ENCODE peak calls at places on chromosomes 13 and 19, in five cellular contexts. One of them, this sample, is unnamed.

GRCh38 chr13:46010148-46010547 is 42.4 kb downstream of the ZC3H13 start:
- DNase-seq in PC-3: no peak
- DNase-seq in GM23338: peak
- DNase-seq in SK-N-SH: peak
- DNase-seq in neural progenitor cell: peak
- DNase-seq in this sample: no peak

GRCh38 chr19:55370305-55370988 is at the start of gene IL11:
- DNase-seq in GM23338: no peak
- DNase-seq in PC-3: peak
- DNase-seq in neural progenitor cell: peak
- DNase-seq in SK-N-SH: no peak
- DNase-seq in this sample: no peak

GRCh38 chr19:32041681-32042292 is 303.6 kb upstream of the ZNF507 start:
- DNase-seq in GM23338: peak
- DNase-seq in PC-3: no peak
- DNase-seq in SK-N-SH: peak
- DNase-seq in neural progenitor cell: peak
- DNase-seq in this sample: peak

GRCh38 chr19:34834513-34834912 is 61.5 kb upstream of the ZNF599 start:
- DNase-seq in neural progenitor cell: no peak
- DNase-seq in SK-N-SH: no peak
- DNase-seq in PC-3: no peak
- DNase-seq in GM23338: no peak
- DNase-seq in this sample: no peak

GRCh38 chr13:99199541-99200432 is 867 bp upstream of the UBAC2 start:
- DNase-seq in neural progenitor cell: no peak
- DNase-seq in GM23338: no peak
- DNase-seq in PC-3: no peak
- DNase-seq in SK-N-SH: no peak
- DNase-seq in this sample: no peak

GRCh38 chr19:5078666-5079409 is 109.9 kb downstream of the KDM4B start:
- DNase-seq in SK-N-SH: no peak
- DNase-seq in neural progenitor cell: no peak
- DNase-seq in PC-3: no peak
- DNase-seq in GM23338: no peak
- DNase-seq in this sample: no peak

GRCh38 chr19:7522923-7523667 is 671 bp downstream of the MCOLN1 start:
- DNase-seq in GM23338: no peak
- DNase-seq in SK-N-SH: peak
- DNase-seq in PC-3: peak
- DNase-seq in neural progenitor cell: peak
- DNase-seq in this sample: no peak

GRCh38 chr13:105538346-105538745 is 997.1 kb downstream of the EFNB2 start:
- DNase-seq in GM23338: peak
- DNase-seq in PC-3: no peak
- DNase-seq in SK-N-SH: no peak
- DNase-seq in neural progenitor cell: peak
- DNase-seq in this sample: no peak

GRCh38 chr19:44653977-44654784 is 10.5 kb downstream of the PVR start:
- DNase-seq in GM23338: peak
- DNase-seq in PC-3: peak
- DNase-seq in SK-N-SH: no peak
- DNase-seq in neural progenitor cell: peak
- DNase-seq in this sample: peak

GRCh38 chr13:51760592-51760991 is 43.4 kb downstream of the DHRS12 start:
- DNase-seq in SK-N-SH: no peak
- DNase-seq in neural progenitor cell: no peak
- DNase-seq in PC-3: no peak
- DNase-seq in GM23338: no peak
- DNase-seq in this sample: no peak

GRCh38 chr19:31451686-31452325 is 102.6 kb upstream of the TSHZ3 start:
- DNase-seq in PC-3: peak
- DNase-seq in neural progenitor cell: no peak
- DNase-seq in GM23338: no peak
- DNase-seq in SK-N-SH: no peak
- DNase-seq in this sample: no peak

GRCh38 chr19:10339380-10339960 is at the start of gene ICAM3:
- DNase-seq in GM23338: no peak
- DNase-seq in PC-3: no peak
- DNase-seq in SK-N-SH: no peak
- DNase-seq in neural progenitor cell: no peak
- DNase-seq in this sample: peak

GRCh38 chr13:67230243-67230773 is at the start of gene PCDH9:
- DNase-seq in PC-3: peak
- DNase-seq in neural progenitor cell: peak
- DNase-seq in GM23338: peak
- DNase-seq in SK-N-SH: peak
- DNase-seq in this sample: peak

GRCh38 chr13:73167046-73167820 is 108.4 kb downstream of the KLF5 start:
- DNase-seq in GM23338: no peak
- DNase-seq in SK-N-SH: no peak
- DNase-seq in neural progenitor cell: no peak
- DNase-seq in PC-3: peak
- DNase-seq in this sample: no peak

GRCh38 chr13:74017301-74018092 is 116.7 kb downstream of the KLF12 start:
- DNase-seq in PC-3: no peak
- DNase-seq in SK-N-SH: peak
- DNase-seq in neural progenitor cell: no peak
- DNase-seq in GM23338: no peak
- DNase-seq in this sample: no peak

GRCh38 chr19:38942471-38943181 is 11.9 kb downstream of the MRPS12 start:
- DNase-seq in PC-3: no peak
- DNase-seq in SK-N-SH: no peak
- DNase-seq in GM23338: no peak
- DNase-seq in neural progenitor cell: no peak
- DNase-seq in this sample: no peak

GRCh38 chr13:97561182-97561581 is 127.2 kb downstream of the RAP2A start:
- DNase-seq in neural progenitor cell: no peak
- DNase-seq in GM23338: no peak
- DNase-seq in SK-N-SH: no peak
- DNase-seq in PC-3: no peak
- DNase-seq in this sample: no peak

GRCh38 chr19:50492303-50493052 is 15.8 kb upstream of the GARIN5A start:
- DNase-seq in SK-N-SH: peak
- DNase-seq in neural progenitor cell: peak
- DNase-seq in GM23338: no peak
- DNase-seq in PC-3: peak
- DNase-seq in this sample: no peak

GRCh38 chr13:101053694-101054093 is 362.6 kb downstream of the NALCN start:
- DNase-seq in SK-N-SH: no peak
- DNase-seq in GM23338: no peak
- DNase-seq in neural progenitor cell: no peak
- DNase-seq in PC-3: no peak
- DNase-seq in this sample: no peak

GRCh38 chr19:5881543-5882299 is 11.4 kb upstream of the FUT5 start:
- DNase-seq in neural progenitor cell: no peak
- DNase-seq in SK-N-SH: no peak
- DNase-seq in GM23338: no peak
- DNase-seq in PC-3: no peak
- DNase-seq in this sample: no peak

GRCh38 chr19:29851769-29852521 is 40.2 kb downstream of the CCNE1 start:
- DNase-seq in SK-N-SH: no peak
- DNase-seq in neural progenitor cell: no peak
- DNase-seq in PC-3: no peak
- DNase-seq in GM23338: no peak
- DNase-seq in this sample: no peak

GRCh38 chr19:32976223-32976805 is 4.3 kb downstream of the FAAP24 start:
- DNase-seq in SK-N-SH: peak
- DNase-seq in GM23338: peak
- DNase-seq in PC-3: peak
- DNase-seq in neural progenitor cell: peak
- DNase-seq in this sample: peak

GRCh38 chr19:6906559-6906958 is 19.2 kb downstream of the ADGRE1 start:
- DNase-seq in PC-3: no peak
- DNase-seq in SK-N-SH: no peak
- DNase-seq in GM23338: no peak
- DNase-seq in neural progenitor cell: no peak
- DNase-seq in this sample: no peak

GRCh38 chr19:2982983-2983350 is 5.6 kb downstream of the TLE6 start:
- DNase-seq in SK-N-SH: peak
- DNase-seq in PC-3: peak
- DNase-seq in GM23338: no peak
- DNase-seq in neural progenitor cell: peak
- DNase-seq in this sample: no peak

GRCh38 chr13:43665388-43665787 is 121.4 kb downstream of the ENOX1 start:
- DNase-seq in neural progenitor cell: no peak
- DNase-seq in SK-N-SH: peak
- DNase-seq in PC-3: no peak
- DNase-seq in GM23338: no peak
- DNase-seq in this sample: no peak

GRCh38 chr19:54316746-54317107 is 3.8 kb upstream of the LILRA5 start:
- DNase-seq in PC-3: no peak
- DNase-seq in GM23338: peak
- DNase-seq in neural progenitor cell: peak
- DNase-seq in SK-N-SH: no peak
- DNase-seq in this sample: peak

GRCh38 chr19:45097776-45098520 is 5.0 kb downstream of the PPP1R37 start:
- DNase-seq in PC-3: peak
- DNase-seq in neural progenitor cell: no peak
- DNase-seq in GM23338: no peak
- DNase-seq in SK-N-SH: no peak
- DNase-seq in this sample: no peak

GRCh38 chr13:23995283-23996073 is 98.2 kb upstream of the C1QTNF9B start:
- DNase-seq in GM23338: no peak
- DNase-seq in PC-3: no peak
- DNase-seq in SK-N-SH: no peak
- DNase-seq in neural progenitor cell: no peak
- DNase-seq in this sample: no peak

GRCh38 chr13:32139251-32139650 is 107.7 kb downstream of the FRY start:
- DNase-seq in PC-3: no peak
- DNase-seq in neural progenitor cell: no peak
- DNase-seq in GM23338: no peak
- DNase-seq in SK-N-SH: no peak
- DNase-seq in this sample: no peak

GRCh38 chr19:1275260-1275975 is at the start of gene FAM174C:
- DNase-seq in GM23338: peak
- DNase-seq in PC-3: peak
- DNase-seq in SK-N-SH: peak
- DNase-seq in neural progenitor cell: peak
- DNase-seq in this sample: peak

GRCh38 chr19:1277061-1277460 is 1.7 kb downstream of the FAM174C start:
- DNase-seq in neural progenitor cell: no peak
- DNase-seq in SK-N-SH: no peak
- DNase-seq in GM23338: no peak
- DNase-seq in PC-3: no peak
- DNase-seq in this sample: no peak

GRCh38 chr19:1276620-1277007 is 1.3 kb downstream of the FAM174C start:
- DNase-seq in SK-N-SH: no peak
- DNase-seq in neural progenitor cell: no peak
- DNase-seq in GM23338: no peak
- DNase-seq in PC-3: no peak
- DNase-seq in this sample: peak

GRCh38 chr19:1274852-1275259 is 474 bp upstream of the FAM174C start:
- DNase-seq in neural progenitor cell: peak
- DNase-seq in PC-3: no peak
- DNase-seq in GM23338: peak
- DNase-seq in SK-N-SH: peak
- DNase-seq in this sample: no peak

DNA sequence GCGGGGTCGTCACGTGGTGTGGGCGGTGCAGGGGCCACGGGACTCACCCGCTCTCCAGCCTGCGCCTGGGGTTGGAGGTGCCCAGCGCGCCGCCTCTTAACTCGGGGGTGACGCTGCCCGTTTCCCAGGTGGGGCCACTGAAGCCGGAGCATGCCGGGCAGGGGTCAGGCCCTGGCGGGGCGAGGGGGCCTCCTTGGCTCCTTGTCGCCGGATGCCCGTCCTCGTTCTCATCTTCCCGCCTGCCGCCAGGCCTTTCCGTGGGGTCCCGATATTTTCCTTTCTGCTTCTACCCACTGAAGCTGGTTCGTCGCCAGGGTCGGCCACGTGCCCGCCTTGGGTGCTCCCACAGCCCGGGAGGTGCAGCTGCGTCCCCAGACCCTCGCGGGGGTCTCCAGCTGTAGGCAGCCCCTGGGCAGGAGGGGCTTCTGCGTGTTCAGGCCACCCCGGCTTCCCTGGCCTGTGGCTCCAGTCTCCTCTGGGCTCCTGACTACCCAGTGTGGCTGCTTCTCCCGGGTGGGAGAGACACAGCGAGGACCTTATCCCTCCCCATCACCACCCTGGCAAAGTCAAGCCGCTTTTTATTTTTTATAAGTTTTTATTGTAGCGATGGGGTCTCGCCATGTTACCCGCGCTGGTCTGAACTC is 768 bp downstream of the FAM174C start:
- DNase-seq in GM23338: no peak
- DNase-seq in SK-N-SH: no peak
- DNase-seq in neural progenitor cell: no peak
- DNase-seq in PC-3: no peak
- DNase-seq in this sample: no peak
- H3K4me3 ChIP-seq in GM23338: peak
- H3K4me3 ChIP-seq in SK-N-SH: peak
- H3K4me3 ChIP-seq in neural progenitor cell: peak
- H3K4me3 ChIP-seq in PC-3: peak
- H3K4me3 ChIP-seq in this sample: peak

DNA sequence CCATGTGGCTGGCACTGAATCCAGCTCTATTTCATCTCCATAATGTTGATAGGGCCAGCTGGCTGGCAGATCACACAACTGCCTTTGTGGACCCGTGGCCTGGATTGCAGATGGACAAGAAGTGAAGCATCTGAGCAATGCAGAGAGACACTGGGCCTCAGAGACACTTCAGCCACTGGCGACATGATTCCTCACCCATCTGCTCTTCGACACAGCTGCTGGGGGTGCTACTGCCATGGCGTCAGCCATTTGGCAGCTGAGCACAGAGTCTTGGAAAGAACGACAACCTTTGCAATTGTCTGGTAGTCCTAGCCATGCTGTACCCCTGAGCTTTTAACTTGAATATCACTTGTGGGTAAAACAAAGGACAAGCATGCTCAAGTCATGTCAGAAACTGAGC is 79.4 kb upstream of the MYO16 start:
- DNase-seq in PC-3: no peak
- DNase-seq in SK-N-SH: no peak
- DNase-seq in neural progenitor cell: no peak
- DNase-seq in GM23338: no peak
- DNase-seq in this sample: no peak
- H2AFZ ChIP-seq in PC-3: no peak
- H2AFZ ChIP-seq in SK-N-SH: no peak
- H2AFZ ChIP-seq in neural progenitor cell: no peak
- H2AFZ ChIP-seq in GM23338: peak
- H2AFZ ChIP-seq in this sample: no peak

GRCh38 chr19:12785431-12786011 is 5.8 kb upstream of the JUNB start:
- DNase-seq in GM23338: no peak
- DNase-seq in SK-N-SH: no peak
- DNase-seq in neural progenitor cell: no peak
- DNase-seq in PC-3: no peak
- DNase-seq in this sample: no peak
- TF ChIP-seq EZH2phosphoT487 in GM23338: no peak
- TF ChIP-seq EZH2phosphoT487 in SK-N-SH: no peak
- TF ChIP-seq EZH2phosphoT487 in neural progenitor cell: no peak
- TF ChIP-seq EZH2phosphoT487 in PC-3: no peak
- TF ChIP-seq EZH2phosphoT487 in this sample: no peak

DNA sequence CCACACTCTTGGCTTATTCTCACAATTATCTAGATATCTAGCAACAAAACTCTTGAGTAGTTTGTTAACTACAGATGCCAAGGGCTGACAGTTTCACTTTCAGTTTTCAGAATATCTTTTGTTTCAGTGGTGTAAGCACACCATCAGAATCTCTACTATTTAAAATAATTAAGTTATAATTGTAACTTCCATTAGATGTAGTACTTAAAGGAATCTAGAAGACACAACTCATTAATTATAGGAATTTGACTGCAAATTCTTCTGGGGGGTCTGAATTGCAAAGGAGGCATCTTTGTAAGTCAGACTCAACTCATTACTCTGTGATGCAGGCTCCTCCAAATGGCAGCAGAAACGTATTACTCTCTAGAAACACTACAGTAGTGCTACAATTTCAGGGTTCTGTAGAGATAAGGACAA is 44.9 kb upstream of the USPL1 start:
- DNase-seq in PC-3: peak
- DNase-seq in SK-N-SH: peak
- DNase-seq in GM23338: peak
- DNase-seq in neural progenitor cell: no peak
- DNase-seq in this sample: peak
- H3K4me3 ChIP-seq in PC-3: peak
- H3K4me3 ChIP-seq in SK-N-SH: peak
- H3K4me3 ChIP-seq in GM23338: no peak
- H3K4me3 ChIP-seq in neural progenitor cell: no peak
- H3K4me3 ChIP-seq in this sample: peak

This sample was measured in OCI-LY7.